ENCODE peak calls at places on chromosomes 3 and 15, in four cellular contexts. B is CD8-positive, alpha-beta T cell; K is fibroblast of pulmonary artery; I is D721Med. G is an unnamed sample.

GRCh38 chr15:90154861-90155626 is 46.1 kb upstream of the SEMA4B start:
- DNase-seq in I (no peak), K (peak), B (no peak), G (no peak)

GRCh38 chr3:33312361-33312760 is 35.1 kb downstream of the FBXL2 start:
- DNase-seq in K (peak), B (no peak), I (no peak), G (no peak)

GRCh38 chr3:87167634-87168456 is 59.3 kb upstream of the CHMP2B start:
- DNase-seq in K (peak), I (no peak), B (no peak), G (no peak)

GRCh38 chr3:196219194-196219969 is 3.0 kb downstream of the SLC51A start:
- DNase-seq in K (peak), B (peak), I (no peak), G (peak)

GRCh38 chr3:122101646-122102045 is 46.5 kb downstream of the CD86 start:
- DNase-seq in I (no peak), B (no peak), K (peak), G (no peak)

GRCh38 chr3:42711491-42712343 is 9.1 kb upstream of the HHATL start:
- DNase-seq in I (no peak), K (no peak), B (no peak), G (no peak)

GRCh38 chr3:176208915-176209314 is 988.4 kb downstream of the TBL1XR1 start:
- DNase-seq in K (no peak), B (no peak), I (no peak), G (no peak)

GRCh38 chr3:59143447-59143846 is 93.6 kb upstream of the CFAP20DC start:
- DNase-seq in B (no peak), I (no peak), K (peak), G (no peak)

GRCh38 chr15:72155021-72155621 is 36.9 kb downstream of the SENP8 start:
- DNase-seq in B (no peak), I (no peak), K (peak), G (no peak)

GRCh38 chr15:51814616-51815015 is 14.8 kb upstream of the TMOD3 start:
- DNase-seq in B (no peak), I (no peak), K (no peak), G (no peak)

GRCh38 chr3:27253831-27254230 is 115.4 kb downstream of the NEK10 start:
- DNase-seq in I (no peak), B (no peak), K (peak), G (no peak)

GRCh38 chr3:122092460-122093165 is 37.5 kb downstream of the CD86 start:
- DNase-seq in K (peak), I (no peak), B (no peak), G (no peak)

GRCh38 chr3:53082736-53083135 is 36.9 kb upstream of the SFMBT1 start:
- DNase-seq in B (no peak), I (no peak), K (no peak), G (no peak)

GRCh38 chr3:37154668-37155319 is 19.6 kb downstream of the LRRFIP2 start:
- DNase-seq in I (no peak), B (no peak), K (no peak), G (no peak)

GRCh38 chr15:81096398-81096797 is 37.7 kb upstream of the CFAP161 start:
- DNase-seq in K (no peak), I (no peak), B (no peak), G (no peak)

GRCh38 chr3:133040696-133041523 is 2.7 kb downstream of the TMEM108 start:
- DNase-seq in I (peak), K (peak), B (no peak), G (peak)

GRCh38 chr3:155078959-155079794 is 942 bp upstream of the MME start:
- DNase-seq in I (no peak), K (peak), B (no peak), G (no peak)

G was measured in B cell.